ENCODE peak calls at places on chromosome 22, in eight cellular contexts. I is heart right ventricle, M is RPMI7951, S is Calu3, Q is neural progenitor cell, N is AG10803, F is cardiac fibroblast, A is Right ventricle myocardium superior. O is an unnamed sample.

GRCh38 chr22:36017661-36018091 is 10.9 kb downstream of the RBFOX2 start:
- DNase-seq in Q (no peak), M (no peak), I (no peak), N (no peak), S (no peak), A (no peak), F (no peak), O (no peak)

GRCh38 chr22:17419348-17419747 is 50.1 kb downstream of the CECR2 start:
- DNase-seq in F (no peak), N (no peak), Q (no peak), M (no peak), S (no peak), A (no peak), I (no peak), O (no peak)

GRCh38 chr22:33401291-33401690 is 343.1 kb upstream of the SYN3 start:
- DNase-seq in N (no peak), A (no peak), M (no peak), F (peak; percentile 67), S (no peak), I (no peak), Q (no peak), O (peak; percentile 39)

GRCh38 chr22:42172385-42173172 is 42.0 kb upstream of the CYP2D6 start:
- DNase-seq in F (peak; percentile 61), I (no peak), N (no peak), A (no peak), Q (no peak), S (no peak), M (no peak), O (peak; percentile 43)

GRCh38 chr22:39601180-39601535 is 30.6 kb downstream of the CACNA1I start:
- DNase-seq in S (no peak), F (no peak), Q (no peak), N (no peak), M (no peak), A (no peak), I (no peak), O (no peak)

GRCh38 chr22:48888466-48889208 is 939.0 kb downstream of the BRD1 start:
- DNase-seq in S (no peak), I (no peak), A (peak; percentile 4), N (no peak), M (no peak), Q (no peak), F (no peak), O (no peak)

GRCh38 chr22:19398206-19398605 is 33.3 kb downstream of the HIRA start:
- DNase-seq in A (no peak), I (no peak), Q (no peak), M (peak; percentile 3), N (peak; percentile 29), F (peak; percentile 3), S (no peak), O (peak; percentile 21)

GRCh38 chr22:25062378-25063095 is 110.0 kb downstream of the KIAA1671 start:
- DNase-seq in A (no peak), S (no peak), F (no peak), N (no peak), Q (no peak), I (no peak), M (no peak), O (no peak)

GRCh38 chr22:40620464-40621046 is 16.0 kb downstream of the MRTFA start:
- DNase-seq in S (no peak), I (no peak), Q (no peak), N (peak; percentile 52), M (peak; percentile 69), F (peak; percentile 79), A (no peak), O (peak; percentile 30)

GRCh38 chr22:27597703-27598444 is 203.7 kb downstream of the MN1 start:
- DNase-seq in I (no peak), M (peak; percentile 51), N (no peak), F (peak; percentile 45), S (peak; percentile 24), Q (no peak), A (no peak), O (peak; percentile 18)

GRCh38 chr22:23875801-23876200 is 18.1 kb downstream of the SLC2A11 start:
- DNase-seq in Q (no peak), I (no peak), A (no peak), M (no peak), N (no peak), F (no peak), S (no peak), O (no peak)

GRCh38 chr22:49855491-49855911 is 1.9 kb downstream of the ZBED4 start:
- DNase-seq in Q (no peak), A (no peak), S (peak; percentile 15), N (no peak), F (peak; percentile 33), I (no peak), M (peak; percentile 13), O (peak; percentile 26)

GRCh38 chr22:46791201-46791731 is 28.8 kb downstream of the TBC1D22A start:
- DNase-seq in A (no peak), N (peak; percentile 52), Q (no peak), I (no peak), S (no peak), M (peak; percentile 82), F (peak; percentile 77), O (peak; percentile 59)

GRCh38 chr22:40213478-40213877 is 35.8 kb downstream of the TNRC6B start:
- DNase-seq in Q (no peak), N (no peak), I (no peak), M (no peak), A (no peak), S (no peak), F (peak; percentile 20), O (no peak)

GRCh38 chr22:43118024-43118849 is 7.7 kb downstream of the BIK start:
- DNase-seq in I (no peak), F (no peak), Q (no peak), M (no peak), A (no peak), N (no peak), S (no peak), O (no peak)

GRCh38 chr22:19003518-19003917 is 67.4 kb upstream of the PRODH start:
- DNase-seq in M (no peak), S (no peak), I (no peak), A (no peak), F (no peak), Q (no peak), N (no peak), O (no peak)

GRCh38 chr22:41568811-41569210 is 8.0 kb downstream of the CSDC2 start:
- DNase-seq in I (no peak), S (no peak), A (no peak), N (no peak), M (no peak), Q (no peak), F (no peak), O (no peak)

GRCh38 chr22:37187891-37188761 is at the start of gene C1QTNF6:
- DNase-seq in M (peak; percentile 58), N (peak; percentile 43), S (peak; percentile 39), Q (peak; percentile 86), F (no peak), I (peak; percentile 66), A (peak; percentile 77), O (peak; percentile 60)

GRCh38 chr22:35312198-35313059 is 12.7 kb downstream of the TOM1 start:
- DNase-seq in N (peak; percentile 83), M (peak; percentile 56), I (no peak), A (no peak), F (peak; percentile 69), Q (no peak), S (peak; percentile 80), O (peak; percentile 54)

GRCh38 chr22:39898997-39899396 is 1.9 kb upstream of the GRAP2 start:
- DNase-seq in F (no peak), N (no peak), I (no peak), A (no peak), S (no peak), M (no peak), Q (no peak), O (no peak)

GRCh38 chr22:22700631-22701030 is 56.2 kb downstream of the GGTLC2 start:
- DNase-seq in I (no peak), Q (no peak), S (no peak), F (no peak), N (no peak), M (no peak), A (no peak), O (no peak)

GRCh38 chr22:40027191-40028097 is 32.7 kb downstream of the FAM83F start:
- DNase-seq in Q (peak; percentile 0), S (no peak), A (no peak), M (no peak), I (no peak), N (no peak), F (no peak), O (no peak)

GRCh38 chr22:48825802-48826520 is 1001.7 kb downstream of the BRD1 start:
- DNase-seq in F (no peak), A (no peak), I (no peak), S (no peak), M (no peak), N (no peak), Q (no peak), O (no peak)

GRCh38 chr22:22855617-22856308 is 31.9 kb upstream of the IGLL5 start:
- DNase-seq in N (no peak), M (peak; percentile 10), S (peak; percentile 60), F (peak; percentile 20), Q (peak; percentile 54), A (peak; percentile 50), I (no peak), O (no peak)

GRCh38 chr22:45208993-45209838 is 31.5 kb downstream of the KIAA0930 start:
- DNase-seq in Q (peak; percentile 85), M (peak; percentile 64), A (peak; percentile 39), I (peak; percentile 21), S (peak; percentile 29), F (peak; percentile 77), N (peak; percentile 80), O (peak; percentile 70)

GRCh38 chr22:26894766-26895485 is 237.5 kb downstream of the MIAT start:
- DNase-seq in N (peak; percentile 93), I (no peak), F (peak; percentile 87), S (peak; percentile 44), Q (no peak), M (peak; percentile 96), A (no peak), O (peak; percentile 93)

GRCh38 chr22:49063040-49063329 is 764.7 kb downstream of the BRD1 start:
- DNase-seq in A (no peak), F (no peak), I (no peak), S (no peak), M (no peak), N (no peak), Q (no peak), O (no peak)

GRCh38 chr22:39932166-39932565 is 28.0 kb upstream of the TMA7B start:
- DNase-seq in N (no peak), I (no peak), S (no peak), Q (no peak), A (no peak), M (no peak), F (no peak), O (no peak)

GRCh38 chr22:22800716-22801115 is 86.9 kb upstream of the IGLL5 start:
- DNase-seq in F (no peak), I (no peak), M (no peak), S (no peak), A (no peak), Q (no peak), N (peak; percentile 6), O (peak; percentile 16)

GRCh38 chr22:45261407-45262088 is 20.9 kb upstream of the KIAA0930 start:
- DNase-seq in I (no peak), A (no peak), S (no peak), Q (no peak), F (no peak), N (no peak), M (no peak), O (no peak)

GRCh38 chr22:30969532-30970355 is 679 bp downstream of the TUG1 start:
- DNase-seq in Q (no peak), N (peak; percentile 45), F (peak; percentile 56), M (peak; percentile 35), I (no peak), S (peak; percentile 45), A (peak; percentile 63), O (peak; percentile 45)

GRCh38 chr22:38115423-38116205 is 5.1 kb upstream of the BAIAP2L2 start:
- DNase-seq in Q (no peak), M (no peak), S (no peak), F (no peak), N (no peak), A (peak; percentile 44), I (no peak), O (no peak)

GRCh38 chr22:22817468-22818201 is 70.0 kb upstream of the IGLL5 start:
- DNase-seq in Q (no peak), F (no peak), S (peak; percentile 31), N (no peak), M (no peak), A (no peak), I (no peak), O (no peak)

GRCh38 chr22:21646608-21647590 is 4.8 kb downstream of the SDF2L1 start:
- DNase-seq in F (peak; percentile 87), I (peak; percentile 56), M (peak; percentile 71), N (peak; percentile 74), S (peak; percentile 77), Q (peak; percentile 89), A (peak; percentile 69), O (peak; percentile 88)

O was measured in fibroblast of the aortic adventitia.